ENCODE peak calls at places on chromosomes 13 and 19, in ten cellular contexts. K is astrocyte of the spinal cord; R is psoas muscle; T is CD8-positive, alpha-beta T cell; M is cardiac muscle cell; J is fibroblast of lung; P is RWPE2; C is NB4; U is choroid plexus epithelial cell; H is uterus. O is an unnamed sample.

GRCh38 chr13:25286308-25286968 is 850 bp downstream of the MTMR6 start:
- DNase-seq in J (peak), T (no peak), U (peak), H (no peak), R (no peak), P (no peak), C (peak), K (peak), M (peak), O (peak)

GRCh38 chr19:45764947-45765346 is 4.1 kb downstream of the SIX5 start:
- DNase-seq in U (no peak), T (no peak), M (no peak), J (no peak), K (no peak), P (no peak), H (peak), C (no peak), R (no peak), O (no peak)

GRCh38 chr13:72500851-72501250 is 226.6 kb downstream of the MZT1 start:
- DNase-seq in H (no peak), U (peak), T (no peak), C (no peak), M (no peak), J (no peak), P (no peak), K (no peak), R (no peak), O (no peak)

GRCh38 chr13:44129418-44129817 is 244.2 kb upstream of the SERP2 start:
- DNase-seq in U (no peak), R (no peak), K (no peak), J (no peak), P (no peak), M (no peak), H (no peak), T (no peak), C (no peak), O (no peak)

GRCh38 chr13:75726313-75726712 is 90.2 kb downstream of the LMO7 start:
- DNase-seq in H (no peak), J (no peak), K (no peak), C (no peak), R (no peak), U (no peak), P (no peak), T (no peak), M (no peak), O (no peak)

GRCh38 chr19:15584541-15585115 is 30.4 kb upstream of the CYP4F8 start:
- DNase-seq in T (peak), U (peak), J (peak), C (peak), K (peak), M (peak), H (peak), P (no peak), R (peak), O (peak)

GRCh38 chr13:27808866-27809546 is 16.7 kb downstream of the GSX1 start:
- DNase-seq in U (no peak), M (no peak), H (no peak), C (no peak), K (no peak), J (no peak), P (no peak), R (no peak), T (no peak), O (no peak)

GRCh38 chr19:3046621-3047306 is 15.5 kb downstream of the TLE5 start:
- DNase-seq in C (no peak), J (no peak), P (no peak), H (peak), K (no peak), R (no peak), T (no peak), U (no peak), M (peak), O (no peak)

GRCh38 chr13:28324181-28324789 is 170.6 kb downstream of the FLT1 start:
- DNase-seq in P (no peak), T (peak), U (peak), M (peak), R (no peak), J (peak), C (peak), H (peak), K (peak), O (peak)

GRCh38 chr19:33118643-33119042 is 13.3 kb upstream of the WDR88 start:
- DNase-seq in U (no peak), C (no peak), M (no peak), T (no peak), R (no peak), K (no peak), J (no peak), H (no peak), P (no peak), O (no peak)

GRCh38 chr13:31749929-31750328 is 10.6 kb downstream of the RXFP2 start:
- DNase-seq in H (no peak), K (peak), T (no peak), U (peak), R (no peak), M (peak), J (peak), P (no peak), C (peak), O (peak)

GRCh38 chr19:1860133-1860775 is 3.1 kb downstream of the KLF16 start:
- DNase-seq in M (peak), K (peak), T (no peak), U (peak), R (no peak), H (peak), P (no peak), C (peak), J (peak), O (peak)

GRCh38 chr13:98182153-98182552 is 5.1 kb upstream of the RNF113B start:
- DNase-seq in K (no peak), R (no peak), C (no peak), U (no peak), P (no peak), T (no peak), M (no peak), J (no peak), H (no peak), O (no peak)

GRCh38 chr13:59633290-59633689 is 530.4 kb downstream of the DIAPH3 start:
- DNase-seq in U (no peak), H (no peak), J (no peak), K (no peak), R (no peak), C (no peak), P (no peak), T (no peak), M (peak), O (no peak)

GRCh38 chr19:6521718-6522646 is 8.8 kb upstream of the TNFSF9 start:
- DNase-seq in C (peak), P (no peak), U (no peak), T (peak), K (no peak), R (no peak), M (peak), J (peak), H (no peak), O (peak)

GRCh38 chr13:48661112-48661511 is 7.4 kb downstream of the CYSLTR2 start:
- DNase-seq in T (no peak), M (no peak), J (no peak), R (no peak), P (no peak), U (no peak), H (no peak), K (no peak), C (no peak), O (no peak)

GRCh38 chr19:7373862-7374261 is 25.1 kb downstream of the ARHGEF18 start:
- DNase-seq in C (peak), P (no peak), T (no peak), H (no peak), R (peak), K (no peak), U (no peak), J (no peak), M (peak), O (peak)

GRCh38 chr13:23020246-23020843 is 160.4 kb upstream of the SGCG start:
- DNase-seq in R (no peak), M (peak), K (peak), J (peak), U (peak), H (peak), T (peak), P (no peak), C (peak), O (peak)

GRCh38 chr13:44669534-44669933 is 93.4 kb upstream of the TSC22D1 start:
- DNase-seq in R (no peak), U (no peak), H (no peak), C (no peak), P (no peak), T (no peak), M (no peak), K (no peak), J (no peak), O (no peak)

GRCh38 chr13:79403113-79403512 is 2.9 kb downstream of the RBM26 start:
- DNase-seq in P (no peak), H (no peak), J (no peak), T (no peak), R (no peak), K (no peak), M (no peak), U (no peak), C (no peak), O (no peak)

GRCh38 chr13:106007156-106007555 is 528.3 kb downstream of the EFNB2 start:
- DNase-seq in K (no peak), C (no peak), J (no peak), T (no peak), U (no peak), P (no peak), H (no peak), M (no peak), R (no peak), O (no peak)

GRCh38 chr13:32911506-32911905 is 104.7 kb upstream of the KL start:
- DNase-seq in K (peak), J (no peak), H (no peak), T (no peak), R (no peak), M (peak), C (peak), P (no peak), U (peak), O (peak)
- TF ChIP-seq CTCF in K (peak), J (peak), H (no peak), T (no peak), R (no peak), M (peak), C (peak), P (peak), U (peak), O (peak)

DNA sequence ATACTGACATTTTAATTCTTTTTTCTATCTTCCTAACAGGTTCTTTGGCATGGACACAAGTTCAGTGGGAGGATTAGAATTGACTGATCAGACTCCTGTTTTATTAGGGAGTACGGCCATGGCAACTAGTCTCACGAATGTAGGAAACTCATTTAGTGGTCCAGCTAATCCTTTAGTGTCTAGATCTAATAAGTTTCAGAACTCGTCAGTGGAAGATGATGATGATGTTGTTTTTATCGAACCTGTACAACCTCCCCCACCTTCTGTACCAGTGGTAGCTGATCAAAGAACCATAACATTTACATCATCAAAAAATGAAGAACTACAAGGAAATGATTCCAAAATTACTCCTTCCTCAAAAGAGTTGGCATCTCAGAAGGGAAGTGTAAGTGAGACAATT is 34.5 kb downstream of the ZMYM2 start:
- DNase-seq in P (no peak), M (no peak), C (no peak), H (no peak), T (no peak), U (no peak), R (no peak), J (no peak), K (no peak), O (no peak)
- H3K4me3 ChIP-seq in P (no peak), M (no peak), C (no peak), H (no peak), T (no peak), U (no peak), R (no peak), J (no peak), K (no peak), O (no peak)

GRCh38 chr19:14318873-14319272 is 62.4 kb upstream of the ADGRE5 start:
- DNase-seq in M (no peak), K (no peak), T (no peak), H (no peak), C (no peak), P (no peak), J (no peak), R (peak), U (peak), O (no peak)
- TF ChIP-seq CTCF in M (peak), K (peak), T (no peak), H (no peak), C (peak), P (no peak), J (peak), R (no peak), U (peak), O (no peak)

GRCh38 chr19:327291-328024 is 17.1 kb downstream of the MIER2 start:
- DNase-seq in K (no peak), U (no peak), P (peak), C (no peak), R (no peak), J (no peak), M (no peak), H (no peak), T (no peak), O (no peak)
- H3K4me3 ChIP-seq in K (no peak), U (no peak), P (no peak), C (no peak), R (no peak), J (no peak), M (no peak), H (no peak), T (no peak), O (no peak)

DNA sequence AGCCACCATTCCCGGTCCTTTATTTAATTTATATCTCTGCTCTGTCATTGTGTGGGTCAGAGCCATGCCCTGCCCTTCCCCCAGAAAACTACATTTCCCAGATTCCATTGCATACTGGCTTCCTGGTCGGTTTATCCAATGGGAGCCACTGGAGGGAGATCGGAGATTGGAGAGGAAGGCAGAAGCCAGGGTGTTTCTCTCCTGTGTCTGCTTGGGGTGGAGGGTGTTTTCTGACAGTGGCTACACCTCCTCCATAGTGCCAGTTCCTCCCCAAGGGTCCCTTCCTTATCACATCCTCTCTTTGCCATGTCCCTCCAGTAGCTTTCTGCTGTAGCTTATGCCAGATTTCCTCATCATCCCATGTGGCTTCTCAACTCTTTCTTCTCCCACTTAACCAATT is 19.0 kb downstream of the OLFM2 start:
- DNase-seq in C (peak), K (peak), P (no peak), H (no peak), R (no peak), J (peak), M (peak), U (peak), T (no peak), O (peak)
- TF ChIP-seq CTCF in C (no peak), K (no peak), P (no peak), H (no peak), R (no peak), J (no peak), M (no peak), U (no peak), T (no peak), O (no peak)